ENCODE peak calls at places on chromosome 19, in four cellular contexts. One of them, this sample, is unnamed. For H3K9me3, the result is how much of the 10 kb centered on the place peaks cover.

GRCh38 chr19:5880604-5881078 is 10.3 kb upstream of the FUT5 start:
- DNase-seq in Peyer's patch: peak
- DNase-seq in WERI-Rb-1: no peak
- DNase-seq in heart right ventricle: peak
- DNase-seq in this sample: peak

GRCh38 chr19:42629191-42629590 is 34.5 kb upstream of the CEACAM8 start:
- DNase-seq in Peyer's patch: no peak
- DNase-seq in WERI-Rb-1: no peak
- DNase-seq in heart right ventricle: no peak
- DNase-seq in this sample: no peak

GRCh38 chr19:51441410-51442390 is 16.6 kb downstream of the SIGLEC8 start:
- DNase-seq in Peyer's patch: peak
- DNase-seq in WERI-Rb-1: no peak
- DNase-seq in heart right ventricle: no peak
- DNase-seq in this sample: no peak

GRCh38 chr19:661427-662196 is 1.4 kb downstream of the RNF126 start:
- DNase-seq in Peyer's patch: peak
- DNase-seq in WERI-Rb-1: no peak
- DNase-seq in heart right ventricle: no peak
- DNase-seq in this sample: no peak

GRCh38 chr19:52398091-52398461 is 427 bp downstream of the ZNF528 start:
- DNase-seq in Peyer's patch: no peak
- DNase-seq in WERI-Rb-1: peak
- DNase-seq in heart right ventricle: peak
- DNase-seq in this sample: no peak

GRCh38 chr19:48613852-48614435 is 932 bp downstream of the FAM83E start:
- DNase-seq in Peyer's patch: no peak
- DNase-seq in WERI-Rb-1: no peak
- DNase-seq in heart right ventricle: no peak
- DNase-seq in this sample: no peak

GRCh38 chr19:7211191-7211988 is 82.8 kb downstream of the INSR start:
- DNase-seq in Peyer's patch: no peak
- DNase-seq in WERI-Rb-1: no peak
- DNase-seq in heart right ventricle: peak
- DNase-seq in this sample: no peak

GRCh38 chr19:28727133-28727834 is 485.7 kb downstream of the UQCRFS1 start:
- DNase-seq in Peyer's patch: no peak
- DNase-seq in WERI-Rb-1: no peak
- DNase-seq in heart right ventricle: peak
- DNase-seq in this sample: no peak

GRCh38 chr19:10797078-10797477 is 38.9 kb downstream of the TMED1 start:
- DNase-seq in Peyer's patch: no peak
- DNase-seq in WERI-Rb-1: no peak
- DNase-seq in heart right ventricle: no peak
- DNase-seq in this sample: no peak

GRCh38 chr19:16017138-16017490 is 59.2 kb upstream of the TPM4 start:
- DNase-seq in Peyer's patch: no peak
- DNase-seq in WERI-Rb-1: no peak
- DNase-seq in heart right ventricle: no peak
- DNase-seq in this sample: no peak

GRCh38 chr19:31518216-31518615 is 169.0 kb upstream of the TSHZ3 start:
- DNase-seq in Peyer's patch: no peak
- DNase-seq in WERI-Rb-1: peak
- DNase-seq in heart right ventricle: no peak
- DNase-seq in this sample: no peak

GRCh38 chr19:10805075-10805757 is 30.8 kb downstream of the TMED1 start:
- DNase-seq in Peyer's patch: no peak
- DNase-seq in WERI-Rb-1: no peak
- DNase-seq in heart right ventricle: no peak
- DNase-seq in this sample: no peak

GRCh38 chr19:43380771-43381386 is 27.4 kb downstream of the CD177 start:
- DNase-seq in Peyer's patch: no peak
- DNase-seq in WERI-Rb-1: no peak
- DNase-seq in heart right ventricle: no peak
- DNase-seq in this sample: peak

GRCh38 chr19:12665646-12666304 is 767 bp downstream of the MAN2B1 start:
- DNase-seq in Peyer's patch: no peak
- DNase-seq in WERI-Rb-1: no peak
- DNase-seq in heart right ventricle: no peak
- DNase-seq in this sample: no peak

GRCh38 chr19:12365094-12365371 is 450 bp downstream of the ZNF442 start:
- DNase-seq in Peyer's patch: no peak
- DNase-seq in WERI-Rb-1: peak
- DNase-seq in heart right ventricle: no peak
- DNase-seq in this sample: no peak

GRCh38 chr19:56099638-56100539 is 21.2 kb downstream of the ZNF787 start:
- DNase-seq in Peyer's patch: no peak
- DNase-seq in WERI-Rb-1: no peak
- DNase-seq in heart right ventricle: peak
- DNase-seq in this sample: no peak

GRCh38 chr19:18590273-18591272 is 2.0 kb downstream of the REX1BD start:
- DNase-seq in Peyer's patch: peak
- DNase-seq in WERI-Rb-1: peak
- DNase-seq in heart right ventricle: peak
- DNase-seq in this sample: peak
- TF ChIP-seq CTCF in Peyer's patch: no peak
- TF ChIP-seq CTCF in WERI-Rb-1: peak
- TF ChIP-seq CTCF in heart right ventricle: no peak
- TF ChIP-seq CTCF in this sample: no peak

GRCh38 chr19:2230029-2230531 is 6.0 kb downstream of the PLEKHJ1 start:
- DNase-seq in Peyer's patch: no peak
- DNase-seq in WERI-Rb-1: no peak
- DNase-seq in heart right ventricle: no peak
- DNase-seq in this sample: no peak
- H3K9me3 ChIP-seq in Peyer's patch: under half
- H3K9me3 ChIP-seq in WERI-Rb-1: under half
- H3K9me3 ChIP-seq in heart right ventricle: under half
- H3K9me3 ChIP-seq in this sample: under half

GRCh38 chr19:45768644-45769053 is 403 bp downstream of the SIX5 start:
- DNase-seq in Peyer's patch: no peak
- DNase-seq in WERI-Rb-1: peak
- DNase-seq in heart right ventricle: peak
- DNase-seq in this sample: peak

GRCh38 chr19:45767881-45768643 is 990 bp downstream of the SIX5 start:
- DNase-seq in Peyer's patch: peak
- DNase-seq in WERI-Rb-1: peak
- DNase-seq in heart right ventricle: peak
- DNase-seq in this sample: peak

GRCh38 chr19:45769821-45770191 is 754 bp upstream of the SIX5 start:
- DNase-seq in Peyer's patch: peak
- DNase-seq in WERI-Rb-1: peak
- DNase-seq in heart right ventricle: peak
- DNase-seq in this sample: no peak

GRCh38 chr19:45770192-45771101 is 1.4 kb upstream of the SIX5 start:
- DNase-seq in Peyer's patch: peak
- DNase-seq in WERI-Rb-1: peak
- DNase-seq in heart right ventricle: peak
- DNase-seq in this sample: peak

DNA sequence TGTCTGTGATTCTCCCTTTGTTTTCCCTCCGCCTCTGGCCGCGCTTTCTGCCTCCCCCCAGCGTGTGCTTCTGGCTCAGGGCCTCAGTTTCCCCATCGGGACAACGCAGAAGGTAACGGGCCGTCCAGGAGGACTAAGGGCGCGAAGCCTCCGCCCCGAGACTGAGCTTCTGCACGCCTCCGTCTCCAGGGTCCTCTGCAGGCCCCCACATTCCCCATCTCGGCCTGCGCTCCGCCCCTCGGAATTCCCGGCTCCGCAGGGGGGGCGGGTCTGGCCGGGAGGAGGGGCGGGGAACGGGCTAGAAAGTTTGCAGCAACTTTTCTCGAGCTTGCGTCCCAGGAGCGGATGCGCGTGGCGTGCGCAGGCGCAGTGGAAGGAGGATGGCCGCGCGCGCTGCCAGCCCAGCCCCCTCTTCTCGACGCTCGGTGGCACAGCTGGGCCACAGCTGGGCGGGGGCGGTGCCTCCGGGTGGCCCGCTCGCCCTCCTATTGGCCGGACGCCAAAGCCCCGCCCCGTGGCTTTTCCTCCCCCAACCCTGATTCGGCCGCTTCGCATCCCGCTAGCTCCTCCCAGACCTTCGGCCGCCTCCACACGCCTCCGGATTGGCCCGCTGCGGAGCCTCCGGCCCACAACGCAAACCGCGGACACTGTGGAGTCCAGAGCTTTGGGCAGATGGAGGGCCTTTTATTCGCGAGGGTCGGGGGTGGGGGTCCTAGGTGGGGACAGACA is at the start of gene SIX5:
- DNase-seq in Peyer's patch: peak
- DNase-seq in WERI-Rb-1: peak
- DNase-seq in heart right ventricle: peak
- DNase-seq in this sample: peak
- H3K4me3 ChIP-seq in Peyer's patch: peak
- H3K4me3 ChIP-seq in WERI-Rb-1: peak
- H3K4me3 ChIP-seq in heart right ventricle: peak
- H3K4me3 ChIP-seq in this sample: peak

DNA sequence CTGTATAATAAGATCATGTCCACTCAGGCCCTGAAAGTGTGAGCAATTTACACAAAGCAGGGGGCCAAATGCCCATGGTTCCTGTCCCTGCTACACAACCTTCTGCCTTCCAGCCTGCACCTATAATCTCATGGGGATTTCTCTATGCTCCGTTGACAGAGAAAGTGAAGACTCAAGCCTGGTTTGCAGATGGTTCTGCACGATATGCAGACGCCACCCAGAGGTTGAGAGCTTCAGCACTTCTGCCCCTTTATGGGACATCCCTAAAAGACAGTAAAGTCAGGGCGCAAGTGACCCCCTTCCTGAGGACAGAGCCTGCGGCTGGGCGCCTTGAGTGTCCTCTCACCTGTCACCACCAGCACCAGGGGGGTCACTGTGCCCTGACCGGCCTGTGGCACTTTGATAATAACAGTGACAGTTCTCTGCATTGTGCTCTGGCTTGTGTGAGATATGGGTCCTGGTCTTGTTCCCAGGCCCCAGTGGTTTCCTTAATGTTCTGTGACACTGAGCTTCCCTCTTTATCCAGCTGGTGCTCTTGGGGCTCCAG is 15.1 kb downstream of the LILRA5 start:
- DNase-seq in Peyer's patch: no peak
- DNase-seq in WERI-Rb-1: no peak
- DNase-seq in heart right ventricle: no peak
- DNase-seq in this sample: peak
- TF ChIP-seq CTCF in Peyer's patch: no peak
- TF ChIP-seq CTCF in WERI-Rb-1: peak
- TF ChIP-seq CTCF in heart right ventricle: no peak
- TF ChIP-seq CTCF in this sample: no peak